ENCODE peak calls at places on chromosomes 12 and 14, in nine cellular contexts. One of them, this sample, is unnamed.

GRCh38 chr12:65014504-65015271 is 106.4 kb downstream of the WIF1 start:
- DNase-seq in HCEC 1CT: no peak
- DNase-seq in HT1080: peak; percentile 24
- DNase-seq in fibroblast of lung: no peak
- DNase-seq in Right ventricle myocardium superior: no peak
- DNase-seq in GM23338: no peak
- DNase-seq in H54: no peak
- DNase-seq in GM03348: no peak
- DNase-seq in fibroblast of the conjunctiva: no peak
- DNase-seq in this sample: no peak

GRCh38 chr12:18267427-18267826 is 6.1 kb downstream of the PIK3C2G start:
- DNase-seq in HCEC 1CT: no peak
- DNase-seq in HT1080: no peak
- DNase-seq in fibroblast of lung: no peak
- DNase-seq in Right ventricle myocardium superior: no peak
- DNase-seq in GM23338: no peak
- DNase-seq in H54: no peak
- DNase-seq in GM03348: no peak
- DNase-seq in fibroblast of the conjunctiva: no peak
- DNase-seq in this sample: no peak

GRCh38 chr12:46046436-46046835 is 56.1 kb upstream of the SCAF11 start:
- DNase-seq in HCEC 1CT: no peak
- DNase-seq in HT1080: no peak
- DNase-seq in fibroblast of lung: no peak
- DNase-seq in Right ventricle myocardium superior: no peak
- DNase-seq in GM23338: no peak
- DNase-seq in H54: no peak
- DNase-seq in GM03348: no peak
- DNase-seq in fibroblast of the conjunctiva: no peak
- DNase-seq in this sample: no peak

GRCh38 chr14:97709552-97709951 is 912.4 kb downstream of the VRK1 start:
- DNase-seq in HCEC 1CT: no peak
- DNase-seq in HT1080: no peak
- DNase-seq in fibroblast of lung: no peak
- DNase-seq in Right ventricle myocardium superior: no peak
- DNase-seq in GM23338: no peak
- DNase-seq in H54: no peak
- DNase-seq in GM03348: no peak
- DNase-seq in fibroblast of the conjunctiva: no peak
- DNase-seq in this sample: no peak

GRCh38 chr14:77208266-77208978 is 26.8 kb downstream of the TMEM63C start:
- DNase-seq in HCEC 1CT: peak; percentile 25
- DNase-seq in HT1080: peak; percentile 41
- DNase-seq in fibroblast of lung: peak; percentile 59
- DNase-seq in Right ventricle myocardium superior: peak; percentile 76
- DNase-seq in GM23338: peak; percentile 87
- DNase-seq in H54: peak; percentile 64
- DNase-seq in GM03348: peak; percentile 90
- DNase-seq in fibroblast of the conjunctiva: peak; percentile 6
- DNase-seq in this sample: peak; percentile 66

GRCh38 chr14:65867333-65867732 is 454.8 kb downstream of the FUT8 start:
- DNase-seq in HCEC 1CT: no peak
- DNase-seq in HT1080: no peak
- DNase-seq in fibroblast of lung: no peak
- DNase-seq in Right ventricle myocardium superior: no peak
- DNase-seq in GM23338: no peak
- DNase-seq in H54: no peak
- DNase-seq in GM03348: no peak
- DNase-seq in fibroblast of the conjunctiva: no peak
- DNase-seq in this sample: no peak

GRCh38 chr12:95396849-95397498 is 77.0 kb upstream of the METAP2 start:
- DNase-seq in HCEC 1CT: peak; percentile 74
- DNase-seq in HT1080: peak; percentile 21
- DNase-seq in fibroblast of lung: peak; percentile 65
- DNase-seq in Right ventricle myocardium superior: no peak
- DNase-seq in GM23338: no peak
- DNase-seq in H54: no peak
- DNase-seq in GM03348: peak; percentile 64
- DNase-seq in fibroblast of the conjunctiva: peak; percentile 17
- DNase-seq in this sample: peak; percentile 42

GRCh38 chr14:102772781-102773570 is 4.3 kb upstream of the TRAF3 start:
- DNase-seq in HCEC 1CT: peak; percentile 11
- DNase-seq in HT1080: no peak
- DNase-seq in fibroblast of lung: peak; percentile 32
- DNase-seq in Right ventricle myocardium superior: no peak
- DNase-seq in GM23338: peak; percentile 90
- DNase-seq in H54: no peak
- DNase-seq in GM03348: no peak
- DNase-seq in fibroblast of the conjunctiva: no peak
- DNase-seq in this sample: peak; percentile 54

GRCh38 chr12:41264281-41264680 is 76.2 kb downstream of the PDZRN4 start:
- DNase-seq in HCEC 1CT: no peak
- DNase-seq in HT1080: no peak
- DNase-seq in fibroblast of lung: peak; percentile 3
- DNase-seq in Right ventricle myocardium superior: no peak
- DNase-seq in GM23338: peak; percentile 36
- DNase-seq in H54: no peak
- DNase-seq in GM03348: peak; percentile 13
- DNase-seq in fibroblast of the conjunctiva: no peak
- DNase-seq in this sample: peak; percentile 49

GRCh38 chr12:1812650-1813302 is 7.6 kb upstream of the LRTM2 start:
- DNase-seq in HCEC 1CT: peak; percentile 67
- DNase-seq in HT1080: peak; percentile 88
- DNase-seq in fibroblast of lung: peak; percentile 72
- DNase-seq in Right ventricle myocardium superior: peak; percentile 68
- DNase-seq in GM23338: no peak
- DNase-seq in H54: peak; percentile 50
- DNase-seq in GM03348: no peak
- DNase-seq in fibroblast of the conjunctiva: peak; percentile 13
- DNase-seq in this sample: no peak

GRCh38 chr12:49692851-49693250 is 14.4 kb downstream of the FMNL3 start:
- DNase-seq in HCEC 1CT: no peak
- DNase-seq in HT1080: no peak
- DNase-seq in fibroblast of lung: no peak
- DNase-seq in Right ventricle myocardium superior: no peak
- DNase-seq in GM23338: peak; percentile 73
- DNase-seq in H54: no peak
- DNase-seq in GM03348: no peak
- DNase-seq in fibroblast of the conjunctiva: no peak
- DNase-seq in this sample: no peak

GRCh38 chr12:107441906-107442305 is 243.7 kb upstream of the PWP1 start:
- DNase-seq in HCEC 1CT: no peak
- DNase-seq in HT1080: no peak
- DNase-seq in fibroblast of lung: peak; percentile 54
- DNase-seq in Right ventricle myocardium superior: no peak
- DNase-seq in GM23338: no peak
- DNase-seq in H54: no peak
- DNase-seq in GM03348: peak; percentile 57
- DNase-seq in fibroblast of the conjunctiva: no peak
- DNase-seq in this sample: no peak

GRCh38 chr12:13339538-13339937 is 143.0 kb downstream of the EMP1 start:
- DNase-seq in HCEC 1CT: no peak
- DNase-seq in HT1080: peak; percentile 97
- DNase-seq in fibroblast of lung: no peak
- DNase-seq in Right ventricle myocardium superior: no peak
- DNase-seq in GM23338: no peak
- DNase-seq in H54: no peak
- DNase-seq in GM03348: no peak
- DNase-seq in fibroblast of the conjunctiva: no peak
- DNase-seq in this sample: no peak

GRCh38 chr12:15629108-15629507 is 160.1 kb downstream of the EPS8 start:
- DNase-seq in HCEC 1CT: peak; percentile 98
- DNase-seq in HT1080: peak; percentile 97
- DNase-seq in fibroblast of lung: peak; percentile 99
- DNase-seq in Right ventricle myocardium superior: peak; percentile 53
- DNase-seq in GM23338: peak; percentile 38
- DNase-seq in H54: peak; percentile 27
- DNase-seq in GM03348: peak; percentile 59
- DNase-seq in fibroblast of the conjunctiva: peak; percentile 96
- DNase-seq in this sample: no peak

GRCh38 chr12:23055004-23055403 is 430.0 kb downstream of the ETNK1 start:
- DNase-seq in HCEC 1CT: peak; percentile 11
- DNase-seq in HT1080: peak; percentile 64
- DNase-seq in fibroblast of lung: peak; percentile 22
- DNase-seq in Right ventricle myocardium superior: no peak
- DNase-seq in GM23338: peak; percentile 80
- DNase-seq in H54: no peak
- DNase-seq in GM03348: no peak
- DNase-seq in fibroblast of the conjunctiva: peak; percentile 1
- DNase-seq in this sample: peak; percentile 30

GRCh38 chr12:13788626-13789025 is 192.8 kb downstream of the GRIN2B start:
- DNase-seq in HCEC 1CT: no peak
- DNase-seq in HT1080: no peak
- DNase-seq in fibroblast of lung: no peak
- DNase-seq in Right ventricle myocardium superior: no peak
- DNase-seq in GM23338: no peak
- DNase-seq in H54: no peak
- DNase-seq in GM03348: no peak
- DNase-seq in fibroblast of the conjunctiva: no peak
- DNase-seq in this sample: no peak

GRCh38 chr12:26668847-26669246 is 164.1 kb downstream of the ITPR2 start:
- DNase-seq in HCEC 1CT: no peak
- DNase-seq in HT1080: no peak
- DNase-seq in fibroblast of lung: no peak
- DNase-seq in Right ventricle myocardium superior: no peak
- DNase-seq in GM23338: no peak
- DNase-seq in H54: no peak
- DNase-seq in GM03348: no peak
- DNase-seq in fibroblast of the conjunctiva: no peak
- DNase-seq in this sample: no peak

GRCh38 chr12:89648211-89648930 is 60.3 kb downstream of the ATP2B1 start:
- DNase-seq in HCEC 1CT: no peak
- DNase-seq in HT1080: no peak
- DNase-seq in fibroblast of lung: peak; percentile 60
- DNase-seq in Right ventricle myocardium superior: no peak
- DNase-seq in GM23338: peak; percentile 84
- DNase-seq in H54: no peak
- DNase-seq in GM03348: no peak
- DNase-seq in fibroblast of the conjunctiva: no peak
- DNase-seq in this sample: no peak

GRCh38 chr12:54853933-54854538 is at the start of gene MUCL1:
- DNase-seq in HCEC 1CT: peak; percentile 67
- DNase-seq in HT1080: peak; percentile 69
- DNase-seq in fibroblast of lung: peak; percentile 72
- DNase-seq in Right ventricle myocardium superior: no peak
- DNase-seq in GM23338: peak; percentile 88
- DNase-seq in H54: peak; percentile 9
- DNase-seq in GM03348: peak; percentile 75
- DNase-seq in fibroblast of the conjunctiva: peak; percentile 41
- DNase-seq in this sample: peak; percentile 86

GRCh38 chr12:27782481-27782880 is 2.4 kb upstream of the MANSC4 start:
- DNase-seq in HCEC 1CT: no peak
- DNase-seq in HT1080: no peak
- DNase-seq in fibroblast of lung: no peak
- DNase-seq in Right ventricle myocardium superior: no peak
- DNase-seq in GM23338: no peak
- DNase-seq in H54: no peak
- DNase-seq in GM03348: no peak
- DNase-seq in fibroblast of the conjunctiva: no peak
- DNase-seq in this sample: peak; percentile 18

GRCh38 chr14:28635387-28635786 is 131.2 kb upstream of the FOXG1 start:
- DNase-seq in HCEC 1CT: peak; percentile 65
- DNase-seq in HT1080: peak; percentile 52
- DNase-seq in fibroblast of lung: peak; percentile 69
- DNase-seq in Right ventricle myocardium superior: no peak
- DNase-seq in GM23338: peak; percentile 46
- DNase-seq in H54: no peak
- DNase-seq in GM03348: peak; percentile 18
- DNase-seq in fibroblast of the conjunctiva: peak; percentile 55
- DNase-seq in this sample: peak; percentile 28

GRCh38 chr12:13147688-13148531 is 44.4 kb upstream of the GSG1 start:
- DNase-seq in HCEC 1CT: no peak
- DNase-seq in HT1080: no peak
- DNase-seq in fibroblast of lung: peak; percentile 38
- DNase-seq in Right ventricle myocardium superior: peak; percentile 50
- DNase-seq in GM23338: no peak
- DNase-seq in H54: no peak
- DNase-seq in GM03348: no peak
- DNase-seq in fibroblast of the conjunctiva: no peak
- DNase-seq in this sample: no peak

GRCh38 chr14:70116278-70116677 is 72.5 kb downstream of the SLC8A3 start:
- DNase-seq in HCEC 1CT: no peak
- DNase-seq in HT1080: no peak
- DNase-seq in fibroblast of lung: no peak
- DNase-seq in Right ventricle myocardium superior: no peak
- DNase-seq in GM23338: no peak
- DNase-seq in H54: no peak
- DNase-seq in GM03348: no peak
- DNase-seq in fibroblast of the conjunctiva: no peak
- DNase-seq in this sample: no peak